ENCODE peak calls at places on chromosomes 13 and 19, in nine cellular contexts. J, B, P, H, Z, L, O, N and U are unnamed samples.

GRCh38 chr13:53405616-53406015 is 377.0 kb downstream of the OLFM4 start:
- DNase-seq in J (no peak), B (no peak), P (no peak), H (no peak), Z (no peak), L (no peak), O (no peak), N (no peak), U (no peak)

GRCh38 chr13:94711561-94712286 is 621 bp downstream of the SOX21 start:
- DNase-seq in J (no peak), B (no peak), P (peak; percentile 37), H (no peak), Z (no peak), L (no peak), O (no peak), N (no peak), U (peak; percentile 24)

GRCh38 chr13:33624740-33625139 is 193.2 kb upstream of the RFC3 start:
- DNase-seq in J (no peak), B (no peak), P (no peak), H (no peak), Z (no peak), L (no peak), O (no peak), N (no peak), U (no peak)

GRCh38 chr13:78121459-78122348 is 203.1 kb upstream of the EDNRB start:
- DNase-seq in J (no peak), B (peak; percentile 70), P (peak; percentile 83), H (peak; percentile 79), Z (no peak), L (peak; percentile 44), O (peak; percentile 38), N (peak; percentile 73), U (peak; percentile 38)

GRCh38 chr13:27005976-27006518 is 165.6 kb downstream of the USP12 start:
- DNase-seq in J (no peak), B (no peak), P (no peak), H (no peak), Z (peak; percentile 70), L (no peak), O (no peak), N (no peak), U (no peak)

GRCh38 chr13:93927431-93927830 is 552.1 kb downstream of the DCT start:
- DNase-seq in J (no peak), B (no peak), P (no peak), H (no peak), Z (no peak), L (no peak), O (no peak), N (no peak), U (no peak)

GRCh38 chr19:38727868-38728660 is 16.2 kb downstream of the CAPN12 start:
- DNase-seq in J (peak; percentile 44), B (no peak), P (no peak), H (peak; percentile 91), Z (no peak), L (peak; percentile 17), O (no peak), N (no peak), U (no peak)

GRCh38 chr13:26992951-26993490 is 178.6 kb downstream of the USP12 start:
- DNase-seq in J (no peak), B (no peak), P (no peak), H (no peak), Z (peak; percentile 63), L (no peak), O (no peak), N (no peak), U (no peak)

GRCh38 chr19:30167976-30168635 is 204.1 kb upstream of the ZNF536 start:
- DNase-seq in J (no peak), B (no peak), P (no peak), H (no peak), Z (no peak), L (no peak), O (no peak), N (no peak), U (no peak)

GRCh38 chr19:5624154-5624663 is 1.3 kb downstream of the SAFB start:
- DNase-seq in J (peak; percentile 68), B (peak; percentile 61), P (peak; percentile 59), H (peak; percentile 68), Z (no peak), L (peak; percentile 59), O (peak; percentile 71), N (peak; percentile 37), U (peak; percentile 19)

GRCh38 chr13:94157705-94158218 is 321.7 kb downstream of the DCT start:
- DNase-seq in J (no peak), B (no peak), P (peak; percentile 92), H (peak; percentile 53), Z (no peak), L (peak; percentile 10), O (no peak), N (no peak), U (no peak)

GRCh38 chr19:48637449-48637947 is 319 bp upstream of the DBP start:
- DNase-seq in J (peak; percentile 96), B (peak; percentile 99), P (peak; percentile 99), H (peak; percentile 100), Z (peak; percentile 100), L (peak; percentile 99), O (peak; percentile 100), N (peak; percentile 99), U (peak; percentile 99)

GRCh38 chr13:42968906-42969305 is 23.1 kb downstream of the EPSTI1 start:
- DNase-seq in J (no peak), B (no peak), P (no peak), H (no peak), Z (no peak), L (peak; percentile 50), O (no peak), N (no peak), U (no peak)

GRCh38 chr19:47272448-47273312 is 2.0 kb upstream of the INAFM1 start:
- DNase-seq in J (peak; percentile 52), B (no peak), P (peak; percentile 32), H (peak; percentile 83), Z (no peak), L (peak; percentile 57), O (no peak), N (no peak), U (no peak)

GRCh38 chr13:63288576-63288975 is 1872.9 kb upstream of the PCDH20 start:
- DNase-seq in J (no peak), B (peak; percentile 57), P (peak; percentile 56), H (no peak), Z (no peak), L (no peak), O (no peak), N (no peak), U (no peak)

GRCh38 chr13:26760835-26761582 is 423 bp upstream of the GPR12 start:
- DNase-seq in J (no peak), B (no peak), P (no peak), H (no peak), Z (no peak), L (no peak), O (no peak), N (no peak), U (no peak)

GRCh38 chr19:33280351-33280921 is 21.9 kb downstream of the CEBPA start:
- DNase-seq in J (no peak), B (no peak), P (no peak), H (no peak), Z (no peak), L (no peak), O (no peak), N (no peak), U (no peak)

GRCh38 chr19:35216833-35217707 is 11.5 kb downstream of the FAM187B start:
- DNase-seq in J (no peak), B (no peak), P (no peak), H (peak; percentile 63), Z (peak; percentile 44), L (peak; percentile 41), O (no peak), N (peak; percentile 84), U (peak; percentile 52)

GRCh38 chr19:34990578-34991192 is 9.4 kb upstream of the GRAMD1A start:
- DNase-seq in J (no peak), B (no peak), P (no peak), H (no peak), Z (no peak), L (no peak), O (peak; percentile 26), N (no peak), U (no peak)

GRCh38 chr13:39311619-39312018 is 273.4 kb downstream of the NHLRC3 start:
- DNase-seq in J (no peak), B (no peak), P (peak; percentile 20), H (no peak), Z (no peak), L (no peak), O (no peak), N (no peak), U (no peak)

GRCh38 chr19:28234637-28235036 is 978.3 kb downstream of the UQCRFS1 start:
- DNase-seq in J (no peak), B (no peak), P (no peak), H (no peak), Z (peak; percentile 29), L (no peak), O (no peak), N (no peak), U (no peak)

GRCh38 chr13:74576504-74576903 is 442.3 kb upstream of the KLF12 start:
- DNase-seq in J (no peak), B (no peak), P (no peak), H (no peak), Z (no peak), L (no peak), O (no peak), N (no peak), U (no peak)

GRCh38 chr13:112968380-112968909 is 569 bp upstream of the MCF2L start:
- DNase-seq in J (peak; percentile 75), B (no peak), P (no peak), H (peak; percentile 73), Z (peak; percentile 79), L (peak; percentile 79), O (peak; percentile 42), N (no peak), U (peak; percentile 54)
- H3K27ac ChIP-seq in J (peak overlapping the region; percentile 82), B (no peak overlapping the region), P (no peak overlapping the region), H (no peak overlapping the region), Z (peak overlapping the region; percentile 78), L (peak overlapping the region; percentile 70), O (peak overlapping the region; percentile 30), N (no peak overlapping the region), U (peak overlapping the region; percentile 57)

DNA sequence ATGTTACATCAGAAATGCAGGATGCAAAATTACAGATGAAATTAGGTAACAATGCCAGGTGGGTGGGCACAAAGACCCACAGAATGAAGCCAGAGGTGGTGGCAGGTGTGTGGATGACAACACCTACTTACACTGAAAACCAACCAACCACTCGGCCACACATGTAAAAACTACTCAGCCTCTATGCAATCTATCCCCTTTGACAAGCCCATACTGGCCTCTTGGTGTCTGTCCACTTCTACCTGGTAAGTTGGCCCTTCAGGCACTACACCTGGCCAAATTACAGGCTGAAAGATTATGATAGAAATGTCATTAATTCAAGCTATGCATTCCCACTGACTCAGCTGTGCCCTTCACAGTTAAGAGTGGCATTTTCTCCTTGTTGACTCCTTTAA is 50.0 kb downstream of the BRD4 start:
- DNase-seq in J (no peak), B (no peak), P (no peak), H (no peak), Z (no peak), L (no peak), O (no peak), N (no peak), U (no peak)
- H3K4me1 ChIP-seq in J (peaks cover 4% of the 10 kb centered on the region), B (peaks cover 45% of the 10 kb centered on the region), P (peaks cover 37% of the 10 kb centered on the region), H (peaks cover 66% of the 10 kb centered on the region), Z (peaks cover 99% of the 10 kb centered on the region), L (peaks cover 88% of the 10 kb centered on the region), O (peaks cover 100% of the 10 kb centered on the region), N (peaks cover 68% of the 10 kb centered on the region), U (peaks cover 90% of the 10 kb centered on the region)

GRCh38 chr13:47481521-47481920 is 519.6 kb downstream of the SUCLA2 start:
- DNase-seq in J (no peak), B (peak; percentile 23), P (no peak), H (no peak), Z (no peak), L (no peak), O (no peak), N (no peak), U (no peak)
- H3K4me3 ChIP-seq in J (no peak overlapping the region), B (no peak overlapping the region), P (no peak overlapping the region), H (no peak overlapping the region), Z (no peak overlapping the region), L (no peak overlapping the region), O (no peak overlapping the region), N (no peak overlapping the region), U (no peak overlapping the region)

GRCh38 chr13:40379186-40379585 is 287.3 kb downstream of the FOXO1 start:
- DNase-seq in J (no peak), B (no peak), P (no peak), H (no peak), Z (no peak), L (no peak), O (no peak), N (no peak), U (no peak)
- H3K27ac ChIP-seq in J (no peak overlapping the region), B (no peak overlapping the region), P (no peak overlapping the region), H (no peak overlapping the region), Z (no peak overlapping the region), L (no peak overlapping the region), O (no peak overlapping the region), N (no peak overlapping the region), U (no peak overlapping the region)